ENCODE peak calls at places on chromosomes 1 and 21, in eight cellular contexts. C, K, W, U, V, H, S and M are unnamed samples.

GRCh38 chr1:41864471-41865040 is 54.2 kb downstream of the HIVEP3 start:
- DNase-seq in C (no peak), K (no peak), W (no peak), U (no peak), V (no peak), H (no peak), S (no peak), M (no peak)

GRCh38 chr21:34129039-34129891 is 55.9 kb downstream of the MRPS6 start:
- DNase-seq in C (no peak), K (no peak), W (no peak), U (peak), V (peak), H (peak), S (peak), M (peak)

GRCh38 chr1:145985502-145986439 is 10.6 kb downstream of the TXNIP start:
- DNase-seq in C (no peak), K (peak), W (peak), U (no peak), V (no peak), H (no peak), S (peak), M (no peak)

GRCh38 chr1:146036241-146036989 is 14.9 kb upstream of the HJV start:
- DNase-seq in C (no peak), K (no peak), W (no peak), U (no peak), V (peak), H (no peak), S (no peak), M (no peak)

GRCh38 chr21:36127250-36127904 is 7.5 kb upstream of the CBR3 start:
- DNase-seq in C (no peak), K (no peak), W (no peak), U (no peak), V (no peak), H (no peak), S (peak), M (no peak)

GRCh38 chr1:57422271-57423134 is 1.4 kb downstream of the DAB1 start:
- DNase-seq in C (peak), K (no peak), W (no peak), U (no peak), V (no peak), H (no peak), S (no peak), M (no peak)

GRCh38 chr21:15617968-15618367 is 111.8 kb upstream of the USP25 start:
- DNase-seq in C (no peak), K (no peak), W (no peak), U (no peak), V (peak), H (peak), S (no peak), M (no peak)

GRCh38 chr1:94599090-94599813 is 57.7 kb upstream of the F3 start:
- DNase-seq in C (no peak), K (no peak), W (peak), U (no peak), V (no peak), H (peak), S (peak), M (peak)

GRCh38 chr1:33234588-33234990 is 21.7 kb upstream of the ZNF362 start:
- DNase-seq in C (no peak), K (no peak), W (no peak), U (no peak), V (no peak), H (no peak), S (no peak), M (no peak)

GRCh38 chr1:239898067-239898730 is 193.5 kb upstream of the FMN2 start:
- DNase-seq in C (peak), K (peak), W (peak), U (peak), V (peak), H (peak), S (peak), M (peak)

GRCh38 chr1:94384485-94385353 is 33.5 kb upstream of the ABCD3 start:
- DNase-seq in C (no peak), K (no peak), W (peak), U (peak), V (no peak), H (no peak), S (peak), M (no peak)

GRCh38 chr1:218660678-218661053 is 315.5 kb downstream of the TGFB2 start:
- DNase-seq in C (no peak), K (no peak), W (no peak), U (no peak), V (no peak), H (peak), S (no peak), M (no peak)

GRCh38 chr21:16330340-16331319 is 600.8 kb downstream of the USP25 start:
- DNase-seq in C (no peak), K (no peak), W (no peak), U (no peak), V (peak), H (peak), S (no peak), M (no peak)

GRCh38 chr1:161721738-161722343 is 497 bp downstream of the FCRLB start:
- DNase-seq in C (no peak), K (no peak), W (no peak), U (no peak), V (no peak), H (peak), S (no peak), M (no peak)

GRCh38 chr1:20115479-20115878 is 3.9 kb downstream of the PLA2G2D start:
- DNase-seq in C (no peak), K (no peak), W (no peak), U (no peak), V (no peak), H (no peak), S (no peak), M (no peak)

GRCh38 chr1:243639027-243639658 is 210.9 kb downstream of the AKT3 start:
- DNase-seq in C (no peak), K (no peak), W (no peak), U (no peak), V (no peak), H (no peak), S (no peak), M (no peak)

GRCh38 chr1:45326627-45327591 is at the start of gene HPDL:
- DNase-seq in C (peak), K (no peak), W (peak), U (peak), V (no peak), H (peak), S (peak), M (no peak)

GRCh38 chr1:58780586-58781452 is 3.0 kb downstream of the JUN start:
- DNase-seq in C (no peak), K (no peak), W (no peak), U (no peak), V (peak), H (no peak), S (peak), M (no peak)

GRCh38 chr1:33985166-33985565 is 121.3 kb downstream of the HMGB4 start:
- DNase-seq in C (no peak), K (no peak), W (no peak), U (no peak), V (no peak), H (no peak), S (no peak), M (no peak)

GRCh38 chr21:39098696-39099111 is 84.5 kb downstream of the PSMG1 start:
- DNase-seq in C (no peak), K (peak), W (no peak), U (no peak), V (no peak), H (no peak), S (no peak), M (no peak)

GRCh38 chr1:109806733-109807397 is 43.1 kb upstream of the EPS8L3 start:
- DNase-seq in C (no peak), K (peak), W (no peak), U (no peak), V (no peak), H (no peak), S (peak), M (no peak)

GRCh38 chr1:203349166-203349565 is 1.8 kb downstream of the FMOD start:
- DNase-seq in C (no peak), K (no peak), W (no peak), U (no peak), V (no peak), H (no peak), S (no peak), M (no peak)

GRCh38 chr1:27883536-27884181 is 11.3 kb downstream of the THEMIS2 start:
- DNase-seq in C (no peak), K (no peak), W (no peak), U (no peak), V (no peak), H (no peak), S (no peak), M (no peak)

GRCh38 chr1:103917771-103918170 is 168.1 kb downstream of the AMY1C start:
- DNase-seq in C (no peak), K (no peak), W (no peak), U (no peak), V (no peak), H (no peak), S (no peak), M (no peak)

GRCh38 chr1:36520771-36521420 is 38.2 kb upstream of the CSF3R start:
- DNase-seq in C (peak), K (peak), W (no peak), U (no peak), V (no peak), H (no peak), S (peak), M (no peak)

GRCh38 chr21:42722808-42723470 is 69.5 kb downstream of the PDE9A start:
- DNase-seq in C (no peak), K (no peak), W (no peak), U (peak), V (no peak), H (no peak), S (no peak), M (peak)

GRCh38 chr1:204882479-204882878 is 11.8 kb downstream of the NFASC start:
- DNase-seq in C (no peak), K (peak), W (no peak), U (no peak), V (no peak), H (no peak), S (peak), M (no peak)

GRCh38 chr1:17725084-17725718 is 29.9 kb upstream of the ACTL8 start:
- DNase-seq in C (no peak), K (no peak), W (no peak), U (no peak), V (no peak), H (peak), S (no peak), M (no peak)

GRCh38 chr1:116889417-116889816 is 20.3 kb upstream of the PTGFRN start:
- DNase-seq in C (no peak), K (no peak), W (no peak), U (no peak), V (no peak), H (no peak), S (no peak), M (no peak)

GRCh38 chr1:162197615-162198497 is 128.4 kb downstream of the NOS1AP start:
- DNase-seq in C (no peak), K (no peak), W (no peak), U (no peak), V (no peak), H (peak), S (no peak), M (no peak)

GRCh38 chr21:46048926-46049889 is 48.7 kb upstream of the COL6A2 start:
- DNase-seq in C (peak), K (peak), W (peak), U (peak), V (peak), H (peak), S (peak), M (peak)

GRCh38 chr1:216064643-216065042 is 358.6 kb downstream of the USH2A start:
- DNase-seq in C (no peak), K (no peak), W (no peak), U (no peak), V (peak), H (no peak), S (no peak), M (no peak)

GRCh38 chr1:113856011-113856410 is 15.5 kb downstream of the PTPN22 start:
- DNase-seq in C (no peak), K (no peak), W (no peak), U (no peak), V (no peak), H (no peak), S (no peak), M (no peak)

GRCh38 chr1:54384921-54385726 is 21.1 kb downstream of the SSBP3 start:
- DNase-seq in C (no peak), K (no peak), W (no peak), U (no peak), V (no peak), H (no peak), S (no peak), M (no peak)

GRCh38 chr1:167601442-167602380 is 28.3 kb upstream of the RCSD1 start:
- DNase-seq in C (no peak), K (no peak), W (peak), U (peak), V (no peak), H (no peak), S (peak), M (no peak)

GRCh38 chr1:203295796-203296195 is 9.5 kb upstream of the BTG2 start:
- DNase-seq in C (no peak), K (no peak), W (no peak), U (no peak), V (no peak), H (no peak), S (no peak), M (no peak)

GRCh38 chr1:23227806-23228205 is 10.5 kb upstream of the HTR1D start:
- DNase-seq in C (no peak), K (no peak), W (no peak), U (no peak), V (no peak), H (no peak), S (no peak), M (no peak)
- TF ChIP-seq CTCF in C (no peak), K (no peak), W (no peak), U (no peak), V (no peak), H (no peak), S (no peak), M (no peak)

GRCh38 chr1:1264868-1265272 is 8.8 kb downstream of the UBE2J2 start:
- DNase-seq in C (no peak), K (no peak), W (no peak), U (no peak), V (peak), H (peak), S (no peak), M (peak)
- TF ChIP-seq CTCF in C (peak), K (no peak), W (no peak), U (no peak), V (peak), H (no peak), S (no peak), M (peak)

DNA sequence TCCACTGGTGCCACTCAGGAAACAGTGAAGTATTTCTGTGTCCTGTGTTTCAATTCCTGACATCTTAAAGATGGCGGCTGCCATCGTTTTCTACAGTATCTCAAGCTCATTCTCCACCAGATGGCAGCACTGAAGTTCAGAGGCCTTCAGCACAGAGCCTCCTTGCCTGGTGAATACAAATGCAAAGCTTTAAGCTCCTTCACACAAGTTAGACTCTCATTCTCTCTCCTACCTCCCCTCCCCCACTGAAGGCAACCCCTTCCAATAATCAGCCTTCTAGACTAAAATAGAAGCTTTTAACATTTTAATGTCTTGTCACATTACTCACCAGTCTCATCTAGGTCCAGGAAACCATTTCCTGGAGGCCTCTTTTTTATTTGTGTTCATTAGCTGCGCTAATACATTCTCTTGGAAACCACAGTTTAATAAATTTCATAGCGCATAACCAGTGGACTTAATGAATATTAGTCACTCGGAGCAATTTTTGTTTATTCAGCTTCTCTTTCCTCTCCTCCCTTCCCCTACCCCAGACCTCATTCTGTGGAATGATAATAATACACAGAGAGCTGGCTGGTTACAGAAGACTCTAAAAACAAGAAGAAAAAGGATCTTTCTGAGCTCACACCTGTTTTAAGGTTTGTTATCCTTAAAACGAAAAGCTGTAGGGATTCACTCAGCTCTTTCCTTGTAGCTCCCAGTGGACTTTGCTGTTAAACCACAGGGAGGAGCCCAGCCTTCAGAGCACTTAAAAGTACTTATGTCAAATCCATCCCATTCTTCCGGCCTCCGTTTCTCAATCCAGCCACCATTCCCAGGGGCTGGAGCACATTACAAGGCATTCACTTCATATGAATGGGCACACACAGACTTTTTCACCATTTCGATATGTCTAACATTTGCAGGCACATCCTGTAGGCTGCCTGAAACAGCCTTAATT is 384.9 kb downstream of the HLX start:
- DNase-seq in C (no peak), K (no peak), W (peak), U (no peak), V (peak), H (peak), S (peak), M (no peak)
- TF ChIP-seq CTCF in C (peak), K (peak), W (peak), U (peak), V (peak), H (no peak), S (peak), M (peak)

DNA sequence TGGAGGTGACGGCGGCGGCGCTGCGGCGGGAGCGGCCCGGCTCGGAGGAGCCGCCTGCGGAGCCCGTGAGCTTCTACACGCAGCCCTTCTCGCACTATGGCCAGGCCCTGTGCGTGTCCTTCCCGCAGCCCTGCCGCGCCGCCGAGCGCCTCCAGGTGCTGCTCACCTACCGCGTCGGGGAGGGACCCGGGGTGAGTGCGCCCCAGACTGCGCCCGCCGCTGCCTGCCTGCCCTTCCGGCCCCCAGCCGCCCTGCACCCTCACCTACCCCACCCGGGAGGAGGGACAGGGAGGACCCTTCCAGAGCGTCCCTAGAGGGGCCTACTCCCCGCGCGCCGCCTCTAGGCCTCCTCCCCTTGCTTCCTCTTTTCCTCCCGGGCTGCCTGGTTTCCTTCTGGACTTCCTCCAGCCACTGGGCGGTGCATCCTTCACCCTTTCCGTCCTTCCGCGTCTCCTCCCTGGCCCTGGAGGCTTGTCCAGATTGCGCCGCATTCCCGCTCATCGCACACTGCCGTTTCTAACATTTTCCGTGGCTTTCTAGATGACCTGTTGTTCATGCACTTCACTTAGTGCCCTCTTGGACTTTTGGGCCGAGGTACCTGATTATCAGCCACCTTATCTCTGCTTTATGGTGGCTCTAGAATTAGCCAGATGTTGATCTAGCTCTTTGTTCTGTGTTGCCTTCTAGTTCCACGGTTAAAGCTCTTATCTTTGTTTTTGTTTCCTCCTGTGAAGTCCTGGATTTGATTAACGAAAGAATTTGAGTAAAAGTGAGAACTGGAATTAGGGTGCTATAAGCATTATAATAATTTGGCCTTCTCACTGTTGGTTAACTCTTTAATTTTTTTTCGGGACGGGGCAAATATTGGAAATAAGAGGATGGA is 716 bp downstream of the RNPEP start:
- DNase-seq in C (peak), K (peak), W (peak), U (peak), V (peak), H (peak), S (peak), M (peak)
- TF ChIP-seq CTCF in C (peak), K (no peak), W (no peak), U (no peak), V (peak), H (peak), S (no peak), M (peak)

GRCh38 chr1:91533625-91534024 is 33.0 kb downstream of the CDC7 start:
- DNase-seq in C (no peak), K (no peak), W (no peak), U (no peak), V (no peak), H (no peak), S (no peak), M (no peak)

GRCh38 chr1:91527781-91528180 is 27.1 kb downstream of the CDC7 start:
- DNase-seq in C (no peak), K (no peak), W (no peak), U (no peak), V (no peak), H (no peak), S (no peak), M (no peak)

GRCh38 chr1:91535441-91535840 is 34.8 kb downstream of the CDC7 start:
- DNase-seq in C (no peak), K (no peak), W (no peak), U (no peak), V (no peak), H (no peak), S (no peak), M (no peak)

GRCh38 chr1:91526496-91526895 is 25.8 kb downstream of the CDC7 start:
- DNase-seq in C (no peak), K (no peak), W (no peak), U (no peak), V (no peak), H (no peak), S (no peak), M (no peak)

DNA sequence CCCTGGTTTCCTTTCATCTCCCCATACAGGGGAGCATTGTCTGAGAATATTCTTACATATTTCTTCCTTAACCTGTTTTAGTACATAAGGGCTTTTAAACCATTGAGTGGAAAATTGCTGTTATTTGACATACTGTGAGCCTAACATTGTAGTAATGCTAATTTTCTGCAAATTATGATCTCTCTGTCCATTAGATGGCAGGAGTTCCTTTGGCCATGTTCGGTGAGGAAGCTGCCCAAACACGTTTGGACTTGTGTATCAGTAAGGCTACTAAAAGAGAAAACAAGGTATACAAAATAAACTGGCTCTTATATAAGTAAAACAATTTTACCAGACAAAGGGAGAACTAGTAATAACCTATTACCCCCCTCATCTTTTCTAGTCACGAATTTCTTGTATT is 29.2 kb downstream of the CDC7 start:
- DNase-seq in C (no peak), K (no peak), W (no peak), U (no peak), V (peak), H (peak), S (no peak), M (no peak)
- TF ChIP-seq CTCF in C (peak), K (no peak), W (no peak), U (no peak), V (peak), H (peak), S (no peak), M (peak)

DNA sequence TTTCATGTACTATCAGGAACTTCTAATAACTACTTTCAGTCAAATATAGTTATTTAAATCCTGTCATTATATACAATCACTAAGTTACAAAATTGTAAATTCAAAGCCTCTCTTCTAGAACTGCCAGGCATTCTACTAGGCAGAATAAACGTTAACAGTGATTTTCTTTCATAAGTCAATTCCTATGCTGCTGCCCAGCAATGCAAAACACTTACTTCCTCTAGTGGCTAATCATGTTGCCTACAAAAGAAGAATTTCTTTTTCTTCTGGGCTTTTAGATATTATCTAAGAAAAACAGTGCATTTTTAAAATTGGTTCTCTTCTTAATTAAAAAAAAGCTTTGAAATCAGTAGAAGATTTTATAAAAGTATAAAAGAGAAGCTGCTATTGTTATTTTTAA is 509.8 kb upstream of the ADAMTS5 start:
- DNase-seq in C (no peak), K (no peak), W (no peak), U (no peak), V (no peak), H (no peak), S (no peak), M (no peak)
- TF ChIP-seq CTCF in C (peak), K (peak), W (no peak), U (no peak), V (peak), H (no peak), S (peak), M (peak)

GRCh38 chr1:189149547-189150375 is 1327.9 kb downstream of the BRINP3 start:
- DNase-seq in C (no peak), K (no peak), W (no peak), U (no peak), V (no peak), H (no peak), S (peak), M (no peak)
- TF ChIP-seq CTCF in C (no peak), K (no peak), W (no peak), U (no peak), V (no peak), H (no peak), S (no peak), M (no peak)